ENCODE peak calls at places on chromosomes 12 and 14, in seven cellular contexts. X is epithelial cell of esophagus, O is OCI-LY7, N is left ventricle myocardium inferior, Z is cardiac fibroblast, R is BJ, J is IMR-90. G is an unnamed sample.

GRCh38 chr14:22641851-22642250 is 2.3 kb downstream of the OR6J1 start:
- DNase-seq in X (no peak), O (no peak), N (no peak), Z (no peak), R (no peak), J (no peak), G (no peak)

GRCh38 chr12:18887368-18887767 is 149.4 kb downstream of the CAPZA3 start:
- DNase-seq in X (no peak), O (no peak), N (no peak), Z (no peak), R (no peak), J (no peak), G (no peak)

GRCh38 chr14:54652188-54652889 is 85.4 kb downstream of the SAMD4A start:
- DNase-seq in X (peak; percentile 95), O (no peak), N (peak; percentile 84), Z (peak; percentile 99), R (peak; percentile 99), J (peak; percentile 100), G (peak; percentile 99)

GRCh38 chr12:108597559-108598471 is at the start of gene TMEM119:
- DNase-seq in X (no peak), O (peak; percentile 21), N (peak; percentile 39), Z (peak; percentile 70), R (peak; percentile 36), J (peak; percentile 37), G (peak; percentile 40)

GRCh38 chr12:123401753-123402683 is 18.1 kb downstream of the KMT5A start:
- DNase-seq in X (no peak), O (no peak), N (no peak), Z (no peak), R (no peak), J (no peak), G (no peak)

GRCh38 chr12:23133471-23133870 is 508.5 kb downstream of the ETNK1 start:
- DNase-seq in X (peak; percentile 3), O (no peak), N (no peak), Z (no peak), R (no peak), J (no peak), G (no peak)

GRCh38 chr14:26765768-26766550 is 168.1 kb upstream of the NOVA1 start:
- DNase-seq in X (peak; percentile 53), O (no peak), N (peak; percentile 41), Z (peak; percentile 93), R (no peak), J (peak; percentile 69), G (peak; percentile 95)

GRCh38 chr12:109595321-109595902 is 21.8 kb downstream of the MVK start:
- DNase-seq in X (no peak), O (no peak), N (no peak), Z (no peak), R (no peak), J (no peak), G (no peak)

GRCh38 chr12:41846718-41847117 is 298.0 kb downstream of the GXYLT1 start:
- DNase-seq in X (no peak), O (no peak), N (no peak), Z (no peak), R (no peak), J (no peak), G (no peak)

GRCh38 chr14:44736326-44736725 is 225.4 kb downstream of the KLHL28 start:
- DNase-seq in X (no peak), O (no peak), N (no peak), Z (peak; percentile 1), R (no peak), J (no peak), G (peak; percentile 31)

GRCh38 chr12:12153596-12153995 is 82.9 kb downstream of the BCL2L14 start:
- DNase-seq in X (no peak), O (peak; percentile 5), N (no peak), Z (no peak), R (no peak), J (no peak), G (no peak)

GRCh38 chr12:913919-914718 is 35.4 kb downstream of the RAD52 start:
- DNase-seq in X (peak; percentile 98), O (no peak), N (no peak), Z (peak; percentile 25), R (peak; percentile 17), J (peak; percentile 91), G (peak; percentile 96)

DNA sequence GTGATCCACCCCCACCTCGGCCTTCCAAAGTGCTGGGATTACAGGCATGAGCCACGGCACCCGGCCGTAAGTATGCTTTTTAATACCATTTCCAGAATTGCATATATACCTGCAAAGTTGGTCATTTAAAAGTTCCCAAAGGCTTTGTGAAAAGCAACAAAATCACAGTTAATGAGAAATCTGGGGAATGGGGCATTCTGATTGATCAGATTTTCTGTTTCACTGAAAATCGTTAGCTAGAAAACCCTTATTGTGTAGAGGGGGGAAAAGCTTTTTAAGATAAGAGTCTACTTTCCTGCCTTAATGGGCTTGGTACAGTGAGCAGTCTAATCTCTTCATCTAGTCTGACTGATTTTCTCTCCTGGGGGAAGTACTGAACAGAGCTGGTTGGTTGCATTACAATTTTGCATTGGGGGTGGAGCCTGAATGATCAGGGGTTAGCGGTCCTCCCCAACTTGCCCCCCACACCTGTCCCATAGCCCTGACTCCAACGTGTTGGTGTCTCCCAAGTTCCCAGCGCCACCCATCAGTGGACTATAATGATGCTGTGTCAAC is 23.8 kb downstream of the IL31 start:
- DNase-seq in X (no peak), O (no peak), N (no peak), Z (no peak), R (no peak), J (no peak), G (no peak)
- H3K4me3 ChIP-seq in X (no peak overlapping the region), O (no peak overlapping the region), N (no peak overlapping the region), Z (no peak overlapping the region), R (no peak overlapping the region), J (no peak overlapping the region), G (no peak overlapping the region)

GRCh38 chr14:105313381-105314286 is 914 bp upstream of the PACS2 start:
- DNase-seq in X (no peak), O (peak; percentile 41), N (no peak), Z (no peak), R (no peak), J (no peak), G (no peak)

GRCh38 chr14:105315211-105315721 is 718 bp downstream of the PACS2 start:
- DNase-seq in X (peak; percentile 48), O (peak; percentile 63), N (no peak), Z (peak; percentile 42), R (no peak), J (no peak), G (peak; percentile 33)

GRCh38 chr14:105315941-105316562 is 1.5 kb downstream of the PACS2 start:
- DNase-seq in X (peak; percentile 22), O (no peak), N (no peak), Z (no peak), R (no peak), J (no peak), G (no peak)

GRCh38 chr14:105312973-105313372 is 1.6 kb upstream of the PACS2 start:
- DNase-seq in X (no peak), O (no peak), N (no peak), Z (no peak), R (no peak), J (no peak), G (no peak)

GRCh38 chr14:105314287-105315185 is at the start of gene PACS2:
- DNase-seq in X (peak; percentile 82), O (peak; percentile 93), N (peak; percentile 79), Z (peak; percentile 91), R (no peak), J (peak; percentile 85), G (peak; percentile 77)
- H3K4me3 ChIP-seq in X (peak within 1 kb of the TSS; percentile 60), O (peak within 1 kb of the TSS; percentile 74), N (peak within 1 kb of the TSS; percentile 83), Z (peak within 1 kb of the TSS; percentile 60), R (peak within 1 kb of the TSS; percentile 64), J (peak within 1 kb of the TSS; percentile 100), G (peak within 1 kb of the TSS; percentile 68)

GRCh38 chr12:114447799-114448617 is 42.1 kb upstream of the TBX5 start:
- DNase-seq in X (no peak), O (no peak), N (no peak), Z (no peak), R (no peak), J (no peak), G (no peak)
- H3K4me3 ChIP-seq in X (no peak overlapping the region), O (no peak overlapping the region), N (peak overlapping the region; percentile 47), Z (no peak overlapping the region), R (no peak overlapping the region), J (no peak overlapping the region), G (no peak overlapping the region)

DNA sequence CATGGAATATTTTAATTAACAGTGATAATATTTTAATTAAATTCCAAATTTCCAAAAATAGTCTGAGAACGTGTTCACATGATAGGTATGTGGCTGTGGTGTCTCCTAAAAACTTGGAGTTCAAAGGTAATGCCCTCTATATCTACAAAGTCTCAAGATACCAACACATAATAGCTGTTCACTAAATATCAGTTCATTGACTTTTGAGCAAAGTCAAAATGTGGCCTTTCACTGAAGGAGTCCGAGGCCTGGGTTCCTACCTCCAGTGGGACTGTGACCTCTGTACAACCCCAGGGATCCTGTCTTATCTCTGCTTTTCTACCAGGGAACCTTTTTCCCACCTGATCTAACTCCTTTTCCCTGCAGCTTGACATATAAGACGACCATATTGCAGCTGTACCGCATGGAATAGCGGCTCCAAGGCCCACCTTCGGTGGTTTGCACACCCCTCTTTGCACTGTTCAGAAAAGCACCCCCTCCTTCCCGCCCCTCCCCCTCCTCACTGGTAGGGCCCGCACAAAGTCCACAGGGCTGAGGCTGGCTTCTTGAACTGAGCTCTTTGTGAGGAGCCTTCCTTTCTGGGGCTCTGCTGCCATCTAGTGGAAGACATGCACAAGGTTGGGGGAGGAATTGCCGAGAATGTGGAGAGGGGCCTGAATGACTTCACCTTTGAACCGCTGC is 3.1 kb downstream of the CCND2 start:
- DNase-seq in X (peak; percentile 89), O (peak; percentile 81), N (peak; percentile 82), Z (peak; percentile 92), R (peak; percentile 11), J (peak; percentile 82), G (peak; percentile 78)
- H3K4me3 ChIP-seq in X (peak overlapping the region; percentile 97), O (no peak overlapping the region), N (peak overlapping the region; percentile 86), Z (no peak overlapping the region), R (no peak overlapping the region), J (no peak overlapping the region), G (no peak overlapping the region)